ENCODE peak calls at places on chromosome 9, in five cellular contexts. A is GM12878, V is H1, X is K562, U is HepG2. H is an unnamed sample.

GRCh38 chr9:109787735-109788134 is 7.7 kb downstream of the PALM2AKAP2 start:
- DNase-seq in A (no peak), U (no peak), X (no peak), V (no peak), H (no peak)

GRCh38 chr9:130884542-130885421 is 11.8 kb downstream of the QRFP start:
- DNase-seq in U (no peak), A (no peak), V (no peak), X (no peak), H (no peak)

GRCh38 chr9:116951588-116952433 is 264.7 kb downstream of the TRIM32 start:
- DNase-seq in V (no peak), A (peak; percentile 85), X (no peak), U (no peak), H (peak; percentile 15)

GRCh38 chr9:137205126-137206069 is at the start of the genes NDOR1 and TMEM203:
- DNase-seq in V (peak; percentile 99), X (peak; percentile 94), A (peak; percentile 19), U (peak; percentile 75), H (peak; percentile 91)

GRCh38 chr9:677461-678097 is 163.9 kb upstream of the DMRT1 start:
- DNase-seq in V (no peak), U (peak; percentile 54), A (no peak), X (no peak), H (no peak)

GRCh38 chr9:71767421-71768321 is 642 bp downstream of the CEMIP2 start:
- DNase-seq in V (peak; percentile 63), U (no peak), X (peak; percentile 16), A (no peak), H (no peak)

GRCh38 chr9:117034862-117035261 is 347.8 kb downstream of the TRIM32 start:
- DNase-seq in A (no peak), X (no peak), V (peak; percentile 74), U (no peak), H (peak; percentile 1)

GRCh38 chr9:86503281-86503680 is 149.1 kb upstream of the TUT7 start:
- DNase-seq in X (no peak), A (no peak), V (no peak), U (no peak), H (no peak)

GRCh38 chr9:98318041-98318790 is 62.8 kb upstream of the TBC1D2 start:
- DNase-seq in V (no peak), X (peak; percentile 37), U (no peak), A (no peak), H (no peak)

GRCh38 chr9:131875828-131876485 is 136.1 kb upstream of the RAPGEF1 start:
- DNase-seq in A (no peak), V (no peak), U (no peak), X (no peak), H (no peak)

GRCh38 chr9:21590058-21590996 is 108.2 kb upstream of the IFNE start:
- DNase-seq in A (no peak), U (no peak), V (no peak), X (no peak), H (no peak)

GRCh38 chr9:38008168-38009034 is 60.6 kb downstream of the SHB start:
- DNase-seq in X (peak; percentile 64), U (peak; percentile 76), V (no peak), A (peak; percentile 56), H (peak; percentile 91)

GRCh38 chr9:99040911-99041582 is 63.9 kb upstream of the TGFBR1 start:
- DNase-seq in A (no peak), X (no peak), V (no peak), U (no peak), H (no peak)

GRCh38 chr9:129930743-129931142 is 95.5 kb downstream of the USP20 start:
- DNase-seq in U (no peak), X (peak; percentile 27), V (no peak), A (no peak), H (no peak)

GRCh38 chr9:77585335-77585786 is 62.8 kb downstream of the GNA14 start:
- DNase-seq in A (no peak), X (peak; percentile 5), V (no peak), U (no peak), H (no peak)
- TF ChIP-seq HDAC2 in A (no peak), X (no peak), V (no peak), U (no peak), H (no peak)

GRCh38 chr9:10678010-10678409 is 65.2 kb upstream of the PTPRD start:
- DNase-seq in A (no peak), V (no peak), X (no peak), U (no peak), H (no peak)

GRCh38 chr9:10674586-10674985 is 61.8 kb upstream of the PTPRD start:
- DNase-seq in A (no peak), V (no peak), X (no peak), U (no peak), H (no peak)

DNA sequence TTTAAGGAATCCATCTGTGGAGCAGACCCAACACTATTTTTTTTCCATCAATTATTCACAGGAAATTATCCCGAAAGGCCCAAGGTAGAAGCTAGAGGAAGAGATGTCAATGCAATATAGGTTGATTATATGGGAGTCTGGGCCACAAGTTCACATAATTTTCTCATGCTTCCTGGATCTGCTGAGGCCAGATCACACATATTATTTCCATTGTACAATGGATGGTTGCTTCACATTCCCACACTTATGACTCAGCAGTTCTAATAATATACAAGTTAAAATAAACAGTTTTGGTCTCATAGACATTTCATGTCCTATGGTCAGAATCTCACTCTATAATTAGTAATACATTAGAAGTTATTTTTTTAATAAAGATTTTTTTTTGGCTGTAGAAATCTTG is 66.0 kb upstream of the PTPRD start:
- DNase-seq in A (no peak), V (no peak), U (no peak), X (no peak), H (no peak)
- TF ChIP-seq HDAC2 in A (no peak), V (no peak), U (no peak), X (no peak), H (no peak)

GRCh38 chr9:134605969-134606363 is 35.6 kb upstream of the COL5A1 start:
- DNase-seq in X (no peak), U (no peak), A (no peak), V (no peak), H (no peak)
- TF ChIP-seq HDAC2 in X (no peak), U (no peak), A (no peak), V (no peak), H (no peak)

GRCh38 chr9:127132921-127133647 is 10.6 kb upstream of the ANGPTL2 start:
- DNase-seq in A (no peak), X (no peak), V (peak; percentile 63), U (no peak), H (peak; percentile 24)
- TF ChIP-seq HDAC2 in A (no peak), X (no peak), V (no peak), U (no peak), H (no peak)

GRCh38 chr9:29208670-29209069 is 1635.4 kb upstream of the C9orf72 start:
- DNase-seq in X (no peak), A (no peak), U (no peak), V (no peak), H (no peak)
- TF ChIP-seq HDAC2 in X (no peak), A (no peak), U (no peak), V (no peak), H (no peak)

DNA sequence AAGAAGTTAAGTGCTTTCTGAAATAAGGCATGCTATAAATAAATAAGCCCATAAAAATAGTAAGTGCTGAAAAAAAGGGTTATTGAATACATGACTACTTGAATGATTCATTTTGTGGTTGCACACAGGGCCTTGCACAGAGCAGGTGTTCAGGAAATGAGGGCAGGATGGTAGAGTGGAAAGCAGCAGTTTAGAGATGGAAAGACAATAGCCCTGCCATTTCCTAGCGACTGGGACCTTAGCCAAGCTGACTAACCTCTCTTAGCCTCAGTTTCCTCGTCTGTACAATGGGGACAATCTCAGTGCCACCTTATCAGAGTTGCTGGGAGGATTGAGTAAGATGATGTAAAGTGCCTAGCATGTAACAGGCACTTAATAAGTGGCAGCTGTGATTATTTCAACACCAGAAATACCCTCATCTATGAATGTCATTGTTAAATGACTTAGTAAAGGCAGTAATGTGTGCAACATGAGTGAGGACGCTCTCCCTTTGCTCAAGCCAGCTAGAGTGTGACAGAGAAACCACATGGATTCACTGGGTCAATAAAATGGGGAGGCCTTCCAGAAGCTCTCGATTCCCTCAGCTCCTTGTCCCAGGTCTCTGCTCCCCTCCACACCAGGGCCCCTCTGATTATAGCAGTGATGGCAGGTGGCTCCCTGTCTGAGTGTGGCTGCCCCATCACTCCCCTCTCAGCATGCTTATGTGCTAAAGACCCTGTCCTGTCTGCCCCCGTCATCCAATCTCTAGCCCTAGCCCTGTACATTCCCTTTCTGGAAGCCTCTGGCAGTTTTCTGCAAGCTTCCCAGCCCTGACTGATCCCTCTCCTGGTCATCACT is 16.0 kb upstream of the PHF19 start:
- DNase-seq in U (no peak), V (no peak), X (peak; percentile 24), A (no peak), H (no peak)
- TF ChIP-seq HDAC2 in U (no peak), V (no peak), X (no peak), A (no peak), H (no peak)

GRCh38 chr9:2284770-2285169 is 269.6 kb downstream of the SMARCA2 start:
- DNase-seq in V (no peak), A (no peak), U (no peak), X (no peak), H (no peak)

GRCh38 chr9:2285411-2285810 is 270.3 kb downstream of the SMARCA2 start:
- DNase-seq in U (no peak), X (no peak), V (no peak), A (no peak), H (no peak)

GRCh38 chr9:2281031-2281802 is 266.1 kb downstream of the SMARCA2 start:
- DNase-seq in X (no peak), A (no peak), V (peak; percentile 80), U (no peak), H (no peak)

GRCh38 chr9:2286306-2286705 is 271.2 kb downstream of the SMARCA2 start:
- DNase-seq in A (no peak), U (no peak), X (no peak), V (no peak), H (no peak)

GRCh38 chr9:2281803-2282185 is 266.6 kb downstream of the SMARCA2 start:
- DNase-seq in U (no peak), X (no peak), V (no peak), A (no peak), H (no peak)
- TF ChIP-seq HDAC2 in U (no peak), X (no peak), V (no peak), A (no peak), H (no peak)

DNA sequence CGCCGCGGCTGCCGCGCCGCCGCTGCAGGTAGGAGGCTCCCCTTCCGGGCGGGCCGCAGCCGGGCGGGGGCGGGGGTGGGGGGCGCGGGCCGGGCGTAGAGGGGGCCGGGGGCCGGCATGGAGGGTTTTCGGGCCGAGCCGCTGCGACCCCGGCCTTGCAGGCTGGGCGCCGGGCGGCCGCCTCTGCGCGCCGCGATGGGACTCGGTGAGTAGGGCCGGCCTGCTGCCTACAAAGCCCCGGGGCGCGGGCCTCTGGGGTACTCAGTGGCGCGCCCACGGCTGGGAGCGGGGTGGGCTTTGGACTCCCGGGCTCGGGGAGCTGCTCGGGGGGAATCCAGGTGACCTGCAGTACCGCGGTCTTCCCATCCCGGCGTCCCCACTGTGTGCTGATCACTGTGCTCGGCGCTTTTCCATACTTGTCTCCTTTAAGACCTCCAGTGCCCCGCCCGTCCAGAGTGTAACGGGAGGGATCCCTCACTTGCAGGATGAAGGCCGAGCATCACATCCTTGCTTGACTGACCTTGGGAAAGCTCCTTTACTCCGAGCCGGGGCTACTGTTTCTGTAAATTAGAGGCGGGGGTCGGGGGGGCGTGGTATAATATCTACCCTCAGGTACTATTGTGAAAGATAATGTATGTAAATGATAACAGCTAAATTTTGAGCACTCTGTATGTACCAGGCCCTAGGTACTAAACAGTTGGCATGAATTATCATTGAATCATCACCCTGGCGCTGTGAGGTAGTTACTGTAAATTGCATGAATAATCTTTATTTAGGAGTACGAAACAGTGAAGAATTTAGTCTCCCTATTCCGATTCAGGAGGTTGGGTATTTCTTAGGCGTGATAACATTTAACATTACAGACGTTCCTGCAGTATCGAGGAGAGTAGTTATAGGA is 672 bp downstream of the MSANTD3 start:
- DNase-seq in A (no peak), V (no peak), U (peak; percentile 36), X (peak; percentile 70), H (peak; percentile 65)
- TF ChIP-seq HDAC2 in A (no peak), V (no peak), U (no peak), X (no peak), H (no peak)